ENCODE peak calls at places on chromosome 16, in seven cellular contexts. One of them, this sample, is unnamed.

GRCh38 chr16:24075929-24076716 is 180.0 kb upstream of the CACNG3 start:
- DNase-seq in anterior cingulate cortex: peak
- DNase-seq in thoracic aorta: no peak
- DNase-seq in Peyer's patch: no peak
- DNase-seq in left cardiac atrium: no peak
- DNase-seq in non-pigmented ciliary epithelial cell: no peak
- DNase-seq in NCI-H1417: no peak
- DNase-seq in this sample: no peak

GRCh38 chr16:84286568-84287220 is 8.0 kb upstream of the WFDC1 start:
- DNase-seq in Peyer's patch: no peak
- DNase-seq in non-pigmented ciliary epithelial cell: no peak
- DNase-seq in anterior cingulate cortex: no peak
- DNase-seq in thoracic aorta: no peak
- DNase-seq in left cardiac atrium: peak
- DNase-seq in NCI-H1417: no peak
- DNase-seq in this sample: no peak

GRCh38 chr16:25198021-25198420 is 18.7 kb upstream of the AQP8 start:
- DNase-seq in anterior cingulate cortex: no peak
- DNase-seq in left cardiac atrium: no peak
- DNase-seq in thoracic aorta: no peak
- DNase-seq in NCI-H1417: no peak
- DNase-seq in non-pigmented ciliary epithelial cell: no peak
- DNase-seq in Peyer's patch: no peak
- DNase-seq in this sample: no peak

GRCh38 chr16:81505011-81505660 is 60.5 kb downstream of the CMIP start:
- DNase-seq in anterior cingulate cortex: no peak
- DNase-seq in left cardiac atrium: no peak
- DNase-seq in Peyer's patch: peak
- DNase-seq in non-pigmented ciliary epithelial cell: no peak
- DNase-seq in NCI-H1417: peak
- DNase-seq in thoracic aorta: no peak
- DNase-seq in this sample: no peak

GRCh38 chr16:89581045-89581695 is 5.6 kb downstream of the CPNE7 start:
- DNase-seq in left cardiac atrium: no peak
- DNase-seq in Peyer's patch: no peak
- DNase-seq in thoracic aorta: no peak
- DNase-seq in NCI-H1417: no peak
- DNase-seq in anterior cingulate cortex: no peak
- DNase-seq in non-pigmented ciliary epithelial cell: peak
- DNase-seq in this sample: no peak

GRCh38 chr16:18039931-18040330 is 296.6 kb downstream of the NPIPA8 start:
- DNase-seq in anterior cingulate cortex: no peak
- DNase-seq in thoracic aorta: no peak
- DNase-seq in NCI-H1417: no peak
- DNase-seq in left cardiac atrium: no peak
- DNase-seq in non-pigmented ciliary epithelial cell: no peak
- DNase-seq in Peyer's patch: no peak
- DNase-seq in this sample: no peak

GRCh38 chr16:2979669-2980226 is 498 bp downstream of the PKMYT1 start:
- DNase-seq in NCI-H1417: peak
- DNase-seq in non-pigmented ciliary epithelial cell: no peak
- DNase-seq in left cardiac atrium: no peak
- DNase-seq in Peyer's patch: no peak
- DNase-seq in thoracic aorta: no peak
- DNase-seq in anterior cingulate cortex: no peak
- DNase-seq in this sample: no peak

GRCh38 chr16:19071811-19072777 is 4.7 kb downstream of the COQ7 start:
- DNase-seq in thoracic aorta: no peak
- DNase-seq in anterior cingulate cortex: peak
- DNase-seq in Peyer's patch: peak
- DNase-seq in left cardiac atrium: peak
- DNase-seq in non-pigmented ciliary epithelial cell: no peak
- DNase-seq in NCI-H1417: peak
- DNase-seq in this sample: no peak

GRCh38 chr16:77840093-77840492 is 51.7 kb downstream of the VAT1L start:
- DNase-seq in NCI-H1417: no peak
- DNase-seq in left cardiac atrium: no peak
- DNase-seq in thoracic aorta: no peak
- DNase-seq in non-pigmented ciliary epithelial cell: no peak
- DNase-seq in anterior cingulate cortex: no peak
- DNase-seq in Peyer's patch: no peak
- DNase-seq in this sample: no peak

GRCh38 chr16:25264599-25264998 is 7.0 kb upstream of the ZKSCAN2 start:
- DNase-seq in Peyer's patch: no peak
- DNase-seq in thoracic aorta: no peak
- DNase-seq in NCI-H1417: no peak
- DNase-seq in left cardiac atrium: no peak
- DNase-seq in anterior cingulate cortex: no peak
- DNase-seq in non-pigmented ciliary epithelial cell: no peak
- DNase-seq in this sample: no peak

GRCh38 chr16:74903095-74903494 is 81.8 kb downstream of the WDR59 start:
- DNase-seq in Peyer's patch: no peak
- DNase-seq in left cardiac atrium: no peak
- DNase-seq in thoracic aorta: no peak
- DNase-seq in non-pigmented ciliary epithelial cell: no peak
- DNase-seq in NCI-H1417: no peak
- DNase-seq in anterior cingulate cortex: no peak
- DNase-seq in this sample: no peak

GRCh38 chr16:66274335-66275110 is 92.0 kb upstream of the CDH5 start:
- DNase-seq in left cardiac atrium: no peak
- DNase-seq in NCI-H1417: no peak
- DNase-seq in anterior cingulate cortex: no peak
- DNase-seq in non-pigmented ciliary epithelial cell: no peak
- DNase-seq in thoracic aorta: no peak
- DNase-seq in Peyer's patch: no peak
- DNase-seq in this sample: no peak

GRCh38 chr16:46908540-46909372 is 24.6 kb downstream of the GPT2 start:
- DNase-seq in NCI-H1417: peak
- DNase-seq in non-pigmented ciliary epithelial cell: no peak
- DNase-seq in thoracic aorta: no peak
- DNase-seq in left cardiac atrium: peak
- DNase-seq in anterior cingulate cortex: peak
- DNase-seq in Peyer's patch: peak
- DNase-seq in this sample: peak

GRCh38 chr16:67151431-67152097 is 766 bp upstream of the B3GNT9 start:
- DNase-seq in left cardiac atrium: no peak
- DNase-seq in Peyer's patch: no peak
- DNase-seq in anterior cingulate cortex: no peak
- DNase-seq in non-pigmented ciliary epithelial cell: no peak
- DNase-seq in NCI-H1417: no peak
- DNase-seq in thoracic aorta: no peak
- DNase-seq in this sample: no peak

GRCh38 chr16:31472559-31473203 is 729 bp downstream of the TGFB1I1 start:
- DNase-seq in NCI-H1417: no peak
- DNase-seq in non-pigmented ciliary epithelial cell: peak
- DNase-seq in anterior cingulate cortex: peak
- DNase-seq in left cardiac atrium: peak
- DNase-seq in Peyer's patch: peak
- DNase-seq in thoracic aorta: peak
- DNase-seq in this sample: peak

GRCh38 chr16:30934827-30935557 is 11.6 kb downstream of the FBXL19 start:
- DNase-seq in non-pigmented ciliary epithelial cell: no peak
- DNase-seq in left cardiac atrium: no peak
- DNase-seq in Peyer's patch: peak
- DNase-seq in thoracic aorta: no peak
- DNase-seq in NCI-H1417: no peak
- DNase-seq in anterior cingulate cortex: peak
- DNase-seq in this sample: no peak